ENCODE peak calls at places on chromosomes 2 and 18, in six cellular contexts. A, O, X, Q, I and C are unnamed samples.

GRCh38 chr2:65411056-65411795 is 21.2 kb downstream of the SPRED2 start:
- DNase-seq in X (no peak), A (no peak), Q (no peak), I (no peak), O (no peak), C (no peak)

GRCh38 chr18:377088-377487 is 109.2 kb upstream of the THOC1 start:
- DNase-seq in Q (no peak), O (no peak), A (no peak), X (no peak), I (no peak), C (no peak)

GRCh38 chr2:127661072-127661618 is 14.2 kb downstream of the LIMS2 start:
- DNase-seq in A (no peak), Q (no peak), I (no peak), X (peak), O (peak), C (no peak)

GRCh38 chr2:128309341-128310093 is 9.2 kb downstream of the HS6ST1 start:
- DNase-seq in O (peak), X (peak), Q (no peak), A (no peak), I (no peak), C (no peak)

GRCh38 chr2:7707723-7708122 is 790.5 kb downstream of the RNF144A start:
- DNase-seq in Q (no peak), O (no peak), I (no peak), A (no peak), X (peak), C (no peak)

GRCh38 chr2:85511008-85511895 is 27.7 kb upstream of the MAT2A start:
- DNase-seq in A (no peak), Q (no peak), O (no peak), I (no peak), X (peak), C (no peak)

GRCh38 chr2:235049069-235049468 is 97.3 kb downstream of the SH3BP4 start:
- DNase-seq in I (no peak), A (no peak), Q (no peak), O (no peak), X (no peak), C (no peak)

GRCh38 chr18:47163241-47163640 is 12.9 kb downstream of the IER3IP1 start:
- DNase-seq in Q (no peak), I (no peak), X (peak), A (no peak), O (no peak), C (no peak)

GRCh38 chr2:212052412-212053159 is 486.0 kb downstream of the ERBB4 start:
- DNase-seq in I (no peak), O (no peak), A (no peak), Q (no peak), X (peak), C (no peak)

GRCh38 chr2:36373149-36373880 is 17.7 kb downstream of the CRIM1 start:
- DNase-seq in I (no peak), O (no peak), X (peak), A (no peak), Q (no peak), C (no peak)

GRCh38 chr2:181371782-181372292 is 85.3 kb upstream of the ITGA4 start:
- DNase-seq in Q (no peak), I (no peak), X (peak), A (no peak), O (no peak), C (no peak)

GRCh38 chr2:233289590-233290424 is 17.8 kb upstream of the SAG start:
- DNase-seq in Q (no peak), O (no peak), X (no peak), A (no peak), I (no peak), C (no peak)

GRCh38 chr2:237735762-237736161 is 62.8 kb upstream of the RBM44 start:
- DNase-seq in A (no peak), X (no peak), Q (no peak), O (no peak), I (no peak), C (no peak)

GRCh38 chr2:56313541-56313940 is 129.8 kb downstream of the CCDC85A start:
- DNase-seq in O (no peak), X (no peak), Q (peak), I (no peak), A (no peak), C (no peak)